ENCODE peak calls at places on chromosomes 1 and 21, in ten cellular contexts. G is transverse colon; U is brain microvascular endothelial cell; Q is CD8-positive, alpha-beta memory T cell; A is heart right ventricle; V is cardiac muscle cell; T is HCT116; P is Jurkat, Clone E6-1; N is left lung; F is astrocyte of the spinal cord. I is an unnamed sample.

GRCh38 chr1:109768700-109769325 is 5.1 kb upstream of the EPS8L3 start:
- DNase-seq in G (peak), U (no peak), Q (no peak), A (no peak), V (no peak), T (no peak), P (no peak), N (peak), F (no peak), I (no peak)

GRCh38 chr1:170318736-170319135 is 173.0 kb downstream of the NTMT2 start:
- DNase-seq in G (no peak), U (no peak), Q (no peak), A (no peak), V (no peak), T (no peak), P (no peak), N (no peak), F (no peak), I (no peak)

GRCh38 chr1:161174911-161175310 is 2.4 kb downstream of the B4GALT3 start:
- DNase-seq in G (no peak), U (no peak), Q (no peak), A (no peak), V (no peak), T (no peak), P (no peak), N (no peak), F (no peak), I (no peak)

GRCh38 chr21:42063578-42064521 is 7.3 kb upstream of the UMODL1 start:
- DNase-seq in G (peak), U (no peak), Q (peak), A (no peak), V (no peak), T (no peak), P (peak), N (peak), F (no peak), I (no peak)

GRCh38 chr1:205285391-205286101 is 36.0 kb downstream of the NUAK2 start:
- DNase-seq in G (peak), U (no peak), Q (peak), A (no peak), V (peak), T (no peak), P (peak), N (no peak), F (peak), I (no peak)

GRCh38 chr1:34650090-34650489 is 104.8 kb upstream of the GJB5 start:
- DNase-seq in G (no peak), U (no peak), Q (no peak), A (no peak), V (no peak), T (no peak), P (no peak), N (no peak), F (no peak), I (no peak)

GRCh38 chr1:154616659-154617345 is 8.8 kb upstream of the ADAR start:
- DNase-seq in G (no peak), U (peak), Q (no peak), A (no peak), V (peak), T (no peak), P (no peak), N (no peak), F (no peak), I (no peak)

GRCh38 chr1:232684331-232685105 is 54.6 kb upstream of the SIPA1L2 start:
- DNase-seq in G (no peak), U (peak), Q (no peak), A (no peak), V (no peak), T (no peak), P (no peak), N (no peak), F (peak), I (no peak)

GRCh38 chr1:198771562-198772153 is 132.8 kb downstream of the PTPRC start:
- DNase-seq in G (no peak), U (peak), Q (no peak), A (no peak), V (peak), T (peak), P (peak), N (no peak), F (peak), I (no peak)

GRCh38 chr21:42370894-42371654 is 4.7 kb upstream of the TFF1 start:
- DNase-seq in G (no peak), U (no peak), Q (no peak), A (no peak), V (no peak), T (no peak), P (no peak), N (no peak), F (no peak), I (no peak)

GRCh38 chr21:42580793-42581201 is 67.1 kb downstream of the SLC37A1 start:
- DNase-seq in G (peak), U (no peak), Q (no peak), A (no peak), V (no peak), T (no peak), P (no peak), N (peak), F (no peak), I (no peak)

GRCh38 chr1:217354900-217355299 is 276.0 kb downstream of the GPATCH2 start:
- DNase-seq in G (no peak), U (no peak), Q (no peak), A (no peak), V (no peak), T (no peak), P (no peak), N (no peak), F (no peak), I (no peak)
- H3K4me3 ChIP-seq in G (no peak), U (no peak), Q (no peak), A (no peak), V (no peak), T (no peak), P (no peak), N (no peak), F (no peak), I (no peak)

GRCh38 chr1:12124693-12125421 is 41.9 kb upstream of the TNFRSF1B start:
- DNase-seq in G (peak), U (peak), Q (peak), A (peak), V (peak), T (peak), P (peak), N (peak), F (peak), I (no peak)
- H3K4me3 ChIP-seq in G (no peak), U (no peak), Q (no peak), A (peak), V (no peak), T (no peak), P (no peak), N (no peak), F (no peak), I (no peak)

GRCh38 chr1:1033731-1034437 is 14.0 kb downstream of the AGRN start:
- DNase-seq in G (no peak), U (no peak), Q (no peak), A (no peak), V (no peak), T (no peak), P (no peak), N (no peak), F (no peak), I (no peak)
- H3K4me3 ChIP-seq in G (peak), U (peak), Q (no peak), A (peak), V (peak), T (no peak), P (peak), N (no peak), F (no peak), I (peak)

GRCh38 chr1:173420330-173420806 is 56.8 kb upstream of the PRDX6 start:
- DNase-seq in G (peak), U (peak), Q (peak), A (peak), V (peak), T (peak), P (peak), N (peak), F (peak), I (no peak)
- H3K4me3 ChIP-seq in G (no peak), U (no peak), Q (no peak), A (no peak), V (no peak), T (no peak), P (no peak), N (no peak), F (no peak), I (no peak)

DNA sequence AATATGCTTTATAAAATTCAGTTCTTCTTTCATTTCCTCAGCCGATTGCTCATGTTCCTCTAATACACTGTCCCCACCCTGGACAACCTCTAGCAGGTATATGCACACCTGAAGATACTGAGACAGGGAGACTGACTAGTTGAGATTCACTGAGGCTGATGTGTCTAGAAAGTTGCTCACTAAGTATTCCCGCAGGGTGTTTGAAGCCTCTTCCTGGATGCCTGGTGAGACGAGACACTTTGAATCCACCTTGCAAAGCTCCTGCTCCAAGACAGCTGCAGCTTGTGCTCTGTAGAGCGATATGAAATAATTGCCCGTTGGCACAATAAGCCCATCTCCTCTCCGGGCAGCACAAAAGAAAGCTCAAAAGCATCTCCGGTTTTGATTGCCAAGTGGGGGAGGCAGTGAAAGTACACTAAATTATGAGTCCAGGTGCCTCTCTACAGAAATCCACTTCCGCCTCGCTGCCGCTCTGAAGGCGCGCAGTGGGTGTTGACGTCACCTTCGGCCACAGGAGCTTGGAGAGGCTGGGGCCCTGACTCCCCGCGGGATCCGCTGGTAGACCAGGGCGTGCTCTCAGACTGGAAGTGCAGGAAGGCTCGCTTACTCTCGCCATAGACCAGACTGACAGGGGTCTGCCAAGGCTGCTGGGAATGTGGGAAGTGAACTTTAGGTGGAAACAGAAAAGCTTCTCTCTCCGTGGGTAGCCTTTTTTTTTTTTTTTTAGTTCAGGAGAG is 46.3 kb downstream of the GPA33 start:
- DNase-seq in G (peak), U (no peak), Q (peak), A (peak), V (peak), T (no peak), P (peak), N (peak), F (peak), I (no peak)
- H3K4me3 ChIP-seq in G (no peak), U (no peak), Q (peak), A (peak), V (no peak), T (no peak), P (peak), N (peak), F (peak), I (peak)

GRCh38 chr1:230124187-230125128 is 57.4 kb downstream of the GALNT2 start:
- DNase-seq in G (no peak), U (peak), Q (no peak), A (no peak), V (no peak), T (no peak), P (peak), N (no peak), F (peak), I (no peak)
- H3K4me3 ChIP-seq in G (no peak), U (no peak), Q (no peak), A (no peak), V (no peak), T (no peak), P (peak), N (no peak), F (no peak), I (no peak)

GRCh38 chr1:4369335-4369734 is 285.1 kb upstream of the AJAP1 start:
- DNase-seq in G (no peak), U (no peak), Q (no peak), A (no peak), V (no peak), T (no peak), P (no peak), N (no peak), F (no peak), I (no peak)
- H3K4me3 ChIP-seq in G (no peak), U (no peak), Q (no peak), A (no peak), V (no peak), T (no peak), P (no peak), N (no peak), F (no peak), I (no peak)

I was measured in skeletal muscle cell.